ENCODE peak calls at places on chromosomes 5 and 9, in seven cellular contexts. F, C, V, H, Y, M and L are unnamed samples.
A peak's percentile ranks its signal among the peaks of the same experiment; 100 is the strongest.

GRCh38 chr5:74643160-74643562 is 2.6 kb upstream of the ENC1 start:
- DNase-seq in H (no peak), Y (no peak), M (peak; percentile 98), V (peak; percentile 55), C (peak; percentile 94), F (no peak), L (no peak)

GRCh38 chr5:57664700-57665099 is 182.1 kb upstream of the ACTBL2 start:
- DNase-seq in H (no peak), C (no peak), V (no peak), Y (no peak), F (no peak), M (no peak), L (no peak)

GRCh38 chr9:115240676-115241075 is 122.7 kb upstream of the TNC start:
- DNase-seq in C (no peak), M (no peak), V (no peak), F (no peak), H (no peak), Y (no peak), L (no peak)

GRCh38 chr5:429453-430188 is 13.4 kb upstream of the EXOC3 start:
- DNase-seq in C (peak; percentile 53), F (peak; percentile 62), H (no peak), V (no peak), Y (no peak), M (no peak), L (no peak)

GRCh38 chr9:95017062-95017461 is 290.6 kb downstream of the AOPEP start:
- DNase-seq in F (no peak), H (no peak), C (peak; percentile 21), M (no peak), Y (no peak), V (no peak), L (no peak)

GRCh38 chr5:139138790-139139189 is 59.4 kb downstream of the SIL1 start:
- DNase-seq in C (peak; percentile 60), V (peak; percentile 65), Y (peak; percentile 52), F (peak; percentile 46), H (no peak), M (no peak), L (no peak)

GRCh38 chr5:113062869-113063508 is 86.4 kb downstream of the DCP2 start:
- DNase-seq in F (no peak), Y (no peak), H (no peak), M (no peak), C (no peak), V (no peak), L (no peak)

GRCh38 chr5:89232139-89232603 is 349.2 kb upstream of the MEF2C start:
- DNase-seq in C (no peak), M (no peak), Y (no peak), F (no peak), V (no peak), H (no peak), L (no peak)

GRCh38 chr9:129253820-129254381 is 75.8 kb upstream of the IER5L start:
- DNase-seq in C (no peak), M (no peak), Y (peak; percentile 69), V (no peak), H (no peak), F (no peak), L (no peak)

GRCh38 chr9:129879103-129879699 is 43.9 kb downstream of the USP20 start:
- DNase-seq in M (no peak), F (no peak), V (no peak), H (no peak), C (no peak), Y (no peak), L (no peak)

GRCh38 chr5:124675921-124676846 is 70.3 kb downstream of the ZNF608 start:
- DNase-seq in H (no peak), Y (no peak), C (no peak), M (no peak), F (no peak), V (no peak), L (no peak)

GRCh38 chr9:95189230-95190098 is 128.0 kb downstream of the FANCC start:
- DNase-seq in C (peak; percentile 14), H (no peak), F (peak; percentile 14), Y (no peak), V (no peak), M (peak; percentile 45), L (no peak)

GRCh38 chr5:172492991-172493390 is 38.7 kb upstream of the SH3PXD2B start:
- DNase-seq in F (no peak), V (no peak), Y (no peak), H (no peak), C (no peak), M (no peak), L (no peak)

GRCh38 chr5:173741729-173742431 is 125.4 kb upstream of the BOD1 start:
- DNase-seq in Y (no peak), V (no peak), H (no peak), F (no peak), C (no peak), M (no peak), L (no peak)

GRCh38 chr5:1661311-1661710 is 137.6 kb upstream of the LPCAT1 start:
- DNase-seq in Y (no peak), C (no peak), F (no peak), H (no peak), V (no peak), M (no peak), L (no peak)

GRCh38 chr5:107950774-107951173 is 280.0 kb upstream of the EFNA5 start:
- DNase-seq in Y (no peak), V (no peak), F (no peak), C (no peak), M (no peak), H (no peak), L (no peak)

GRCh38 chr5:71839049-71839834 is 120.2 kb downstream of the CARTPT start:
- DNase-seq in C (no peak), M (no peak), Y (no peak), F (no peak), H (no peak), V (no peak), L (no peak)

GRCh38 chr9:110072597-110073355 is 135.2 kb downstream of the C9orf152 start:
- DNase-seq in V (no peak), H (no peak), M (no peak), C (peak; percentile 43), F (no peak), Y (no peak), L (no peak)

GRCh38 chr9:6598249-6598725 is 47.2 kb downstream of the GLDC start:
- DNase-seq in Y (no peak), C (no peak), M (no peak), F (no peak), V (no peak), H (no peak), L (no peak)

GRCh38 chr5:57582578-57583070 is 100.0 kb upstream of the ACTBL2 start:
- DNase-seq in M (no peak), C (no peak), H (no peak), Y (no peak), F (no peak), V (no peak), L (no peak)

GRCh38 chr9:111481885-111482636 is 2.1 kb downstream of the ECPAS start:
- DNase-seq in V (no peak), C (peak; percentile 66), F (peak; percentile 59), H (no peak), M (no peak), Y (no peak), L (no peak)

GRCh38 chr9:86947146-86948081 is at the start of gene GAS1:
- DNase-seq in M (peak; percentile 86), C (peak; percentile 93), V (peak; percentile 78), H (peak; percentile 83), Y (peak; percentile 89), F (peak; percentile 18), L (no peak)

GRCh38 chr9:69223605-69224004 is 49.5 kb downstream of the TJP2 start:
- DNase-seq in Y (peak; percentile 13), M (peak; percentile 52), C (peak; percentile 83), H (peak; percentile 69), F (peak; percentile 6), V (peak; percentile 73), L (no peak)

GRCh38 chr9:99261923-99262322 is 39.8 kb downstream of the SEC61B start:
- DNase-seq in C (no peak), M (no peak), H (no peak), Y (no peak), F (no peak), V (no peak), L (no peak)

GRCh38 chr9:98099346-98099745 is 19.7 kb downstream of the TRIM14 start:
- DNase-seq in F (no peak), Y (no peak), M (no peak), C (no peak), V (no peak), H (no peak), L (no peak)

GRCh38 chr9:83403864-83404263 is 134.3 kb downstream of the FRMD3 start:
- DNase-seq in Y (peak; percentile 11), H (no peak), F (no peak), V (no peak), C (peak; percentile 19), M (no peak), L (no peak)

GRCh38 chr9:128636024-128636390 is 20.6 kb downstream of the DYNC2I2 start:
- DNase-seq in F (peak; percentile 20), M (no peak), V (peak; percentile 79), H (peak; percentile 75), Y (no peak), C (peak; percentile 47), L (no peak)

GRCh38 chr5:1636981-1637638 is 113.3 kb upstream of the LPCAT1 start:
- DNase-seq in F (no peak), C (no peak), Y (no peak), M (no peak), H (no peak), V (no peak), L (no peak)

GRCh38 chr5:147168578-147169327 is 66.1 kb upstream of the STK32A start:
- DNase-seq in M (no peak), Y (no peak), C (peak; percentile 64), H (no peak), F (no peak), V (peak; percentile 26), L (no peak)

GRCh38 chr9:133702798-133703570 is 35.2 kb downstream of the SARDH start:
- DNase-seq in C (no peak), F (no peak), Y (no peak), H (peak; percentile 31), V (no peak), M (no peak), L (no peak)

GRCh38 chr5:161373345-161373707 is 173.2 kb downstream of the GABRB2 start:
- DNase-seq in H (no peak), F (no peak), Y (no peak), V (no peak), M (no peak), C (no peak), L (no peak)